ENCODE peak calls at places on chromosomes 13 and 19, in ten cellular contexts. U, J, H, N, T, Q, F, G, M and Z are unnamed samples.

GRCh38 chr13:45522571-45522970 is 57.8 kb downstream of the COG3 start:
- DNase-seq in U (peak), J (peak), H (no peak), N (no peak), T (no peak), Q (no peak), F (no peak), G (no peak), M (no peak), Z (no peak)

GRCh38 chr19:40799558-40800338 is 757 bp downstream of the EGLN2 start:
- DNase-seq in U (no peak), J (peak), H (no peak), N (peak), T (peak), Q (no peak), F (no peak), G (peak), M (no peak), Z (peak)

GRCh38 chr19:34124828-34125227 is 47.5 kb upstream of the LSM14A start:
- DNase-seq in U (no peak), J (no peak), H (no peak), N (no peak), T (peak), Q (no peak), F (no peak), G (no peak), M (no peak), Z (no peak)

GRCh38 chr13:44415815-44416214 is 42.2 kb downstream of the SERP2 start:
- DNase-seq in U (no peak), J (no peak), H (no peak), N (no peak), T (no peak), Q (no peak), F (no peak), G (no peak), M (no peak), Z (no peak)

GRCh38 chr19:19657397-19657783 is 6.1 kb downstream of the ATP13A1 start:
- DNase-seq in U (no peak), J (peak), H (no peak), N (peak), T (no peak), Q (no peak), F (no peak), G (no peak), M (no peak), Z (no peak)

GRCh38 chr19:41993612-41994483 is at the start of gene ATP1A3:
- DNase-seq in U (peak), J (peak), H (no peak), N (no peak), T (peak), Q (peak), F (peak), G (no peak), M (peak), Z (peak)

GRCh38 chr13:98273824-98274786 is 97.0 kb upstream of the RNF113B start:
- DNase-seq in U (no peak), J (no peak), H (no peak), N (no peak), T (peak), Q (no peak), F (no peak), G (no peak), M (no peak), Z (no peak)

GRCh38 chr13:25247345-25247744 is 39.9 kb downstream of the MTMR6 start:
- DNase-seq in U (no peak), J (no peak), H (no peak), N (no peak), T (no peak), Q (no peak), F (no peak), G (no peak), M (no peak), Z (no peak)

GRCh38 chr13:42279986-42280385 is 8.0 kb downstream of the AKAP11 start:
- DNase-seq in U (no peak), J (no peak), H (no peak), N (no peak), T (no peak), Q (no peak), F (no peak), G (no peak), M (no peak), Z (no peak)

GRCh38 chr19:43934055-43934984 is 762 bp downstream of the ZNF45 start:
- DNase-seq in U (peak), J (peak), H (no peak), N (no peak), T (no peak), Q (peak), F (no peak), G (no peak), M (peak), Z (no peak)

GRCh38 chr13:113119166-113119821 is 3.3 kb upstream of the F10 start:
- DNase-seq in U (no peak), J (no peak), H (no peak), N (no peak), T (no peak), Q (no peak), F (no peak), G (no peak), M (no peak), Z (no peak)

GRCh38 chr19:17686027-17686511 is 2.1 kb downstream of the UNC13A start:
- DNase-seq in U (no peak), J (peak), H (no peak), N (no peak), T (no peak), Q (no peak), F (peak), G (no peak), M (no peak), Z (no peak)

GRCh38 chr19:54462713-54463530 is 656 bp downstream of the LENG9 start:
- DNase-seq in U (peak), J (peak), H (no peak), N (peak), T (peak), Q (peak), F (peak), G (peak), M (no peak), Z (peak)

DNA sequence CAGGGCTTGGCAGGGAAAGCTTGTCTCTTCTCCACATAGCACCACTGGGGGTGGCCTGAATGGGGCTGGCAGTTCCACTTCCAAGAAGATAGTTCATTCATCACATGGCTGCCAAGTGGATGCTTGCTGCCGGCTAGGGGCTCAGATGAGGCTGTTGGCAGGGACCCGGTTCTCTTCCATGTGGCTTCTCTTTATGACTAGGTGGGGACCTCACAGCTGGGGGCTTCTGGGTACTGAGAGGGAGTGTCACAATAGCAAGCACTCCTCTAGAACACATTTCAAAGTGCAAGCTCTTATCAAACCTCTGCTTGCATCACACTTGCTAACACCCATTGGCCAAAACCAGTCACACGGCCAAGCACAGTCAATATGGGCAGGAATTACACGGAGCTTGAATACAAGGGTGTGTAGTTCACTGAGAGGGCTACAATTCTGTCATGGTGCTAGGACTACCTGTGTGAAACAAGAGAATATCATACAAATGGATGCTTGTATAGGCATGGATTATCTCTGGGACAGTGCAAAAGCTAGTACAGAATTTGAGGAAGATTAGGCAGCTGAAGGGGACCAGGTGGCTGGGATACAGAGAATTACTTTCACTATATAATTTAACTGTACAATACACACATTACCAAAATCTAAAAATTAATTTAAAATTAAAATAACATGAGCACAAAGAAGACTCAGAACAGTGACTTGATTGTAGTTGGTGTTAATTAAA is 32.3 kb downstream of the ATP7B start:
- DNase-seq in U (no peak), J (no peak), H (no peak), N (no peak), T (no peak), Q (no peak), F (no peak), G (no peak), M (no peak), Z (no peak)
- TF ChIP-seq CTCF in U (no peak), J (no peak), H (no peak), N (no peak), T (no peak), Q (no peak), F (no peak), G (no peak), M (no peak), Z (no peak)

DNA sequence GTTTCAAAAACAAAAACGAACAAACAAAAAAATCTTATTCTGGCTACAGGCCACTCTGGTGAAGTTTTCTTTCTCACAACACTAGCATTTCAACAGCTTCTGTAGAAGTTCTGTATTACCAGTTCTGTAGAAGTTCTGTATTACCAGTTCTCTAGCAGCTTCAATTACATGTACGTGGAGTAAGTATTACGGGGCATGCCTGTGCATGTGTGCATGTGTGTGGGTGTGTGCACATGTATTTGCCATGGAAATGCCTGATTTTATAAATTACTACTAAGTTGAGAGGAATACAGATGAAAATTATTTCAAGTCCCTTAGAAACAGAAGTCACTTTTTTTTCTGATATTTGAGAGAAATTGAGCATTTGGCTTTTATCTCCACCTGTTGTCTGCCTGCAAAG is 414.2 kb downstream of the FOXO1 start:
- DNase-seq in U (no peak), J (no peak), H (no peak), N (no peak), T (no peak), Q (no peak), F (no peak), G (no peak), M (no peak), Z (no peak)
- TF ChIP-seq CTCF in U (no peak), J (no peak), H (no peak), N (no peak), T (no peak), Q (no peak), F (no peak), G (no peak), M (no peak), Z (no peak)

GRCh38 chr13:22569830-22570229 is 610.9 kb upstream of the SGCG start:
- DNase-seq in U (no peak), J (no peak), H (no peak), N (no peak), T (no peak), Q (no peak), F (no peak), G (no peak), M (no peak), Z (no peak)
- TF ChIP-seq CTCF in U (no peak), J (no peak), H (no peak), N (no peak), T (no peak), Q (no peak), F (no peak), G (no peak), M (no peak), Z (no peak)

DNA sequence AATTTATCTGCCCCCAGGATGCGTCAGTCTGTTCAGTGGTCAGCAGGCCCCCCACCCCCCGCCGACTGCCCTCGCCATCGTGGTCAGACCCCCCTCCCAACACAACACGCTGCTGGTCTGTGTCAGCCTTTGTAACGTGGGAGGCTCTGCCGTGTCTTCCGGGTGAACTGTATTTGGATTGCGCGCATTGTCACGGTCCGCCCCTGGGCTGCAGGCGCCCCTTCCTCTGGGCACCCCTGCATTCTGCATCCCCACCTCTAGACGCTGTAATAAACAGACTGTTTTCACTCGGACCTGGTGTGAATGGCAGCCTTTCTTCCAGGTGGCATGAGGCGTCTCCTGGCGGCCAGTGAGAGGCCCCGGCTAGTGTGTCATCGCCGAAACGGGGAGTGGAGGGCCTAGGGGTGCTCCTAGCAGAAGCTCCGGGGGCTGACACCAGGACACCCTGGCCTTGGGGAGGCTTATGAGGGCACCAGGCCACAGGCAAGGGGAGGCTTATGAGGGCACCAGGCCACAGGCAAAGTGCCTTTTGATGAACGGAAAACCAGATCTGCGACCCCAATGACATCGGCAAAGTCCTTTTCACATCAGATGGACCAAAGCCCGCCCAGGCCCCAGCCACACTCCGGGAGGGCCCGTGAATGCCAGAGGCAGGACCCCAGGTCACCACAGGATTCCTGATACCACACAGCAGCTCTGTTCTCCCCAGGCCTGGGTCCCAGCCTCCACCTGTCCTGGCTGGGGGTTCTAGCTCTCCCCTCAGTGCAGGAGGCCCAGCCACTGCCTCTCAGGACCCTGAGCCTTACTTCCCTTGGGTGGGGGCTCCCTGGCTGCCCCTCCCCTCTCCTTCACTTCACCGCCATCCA is 3.6 kb downstream of the PLEKHJ1 start:
- DNase-seq in U (no peak), J (no peak), H (no peak), N (no peak), T (no peak), Q (no peak), F (no peak), G (no peak), M (no peak), Z (no peak)
- TF ChIP-seq CTCF in U (no peak), J (no peak), H (no peak), N (no peak), T (no peak), Q (no peak), F (peak), G (no peak), M (no peak), Z (no peak)

DNA sequence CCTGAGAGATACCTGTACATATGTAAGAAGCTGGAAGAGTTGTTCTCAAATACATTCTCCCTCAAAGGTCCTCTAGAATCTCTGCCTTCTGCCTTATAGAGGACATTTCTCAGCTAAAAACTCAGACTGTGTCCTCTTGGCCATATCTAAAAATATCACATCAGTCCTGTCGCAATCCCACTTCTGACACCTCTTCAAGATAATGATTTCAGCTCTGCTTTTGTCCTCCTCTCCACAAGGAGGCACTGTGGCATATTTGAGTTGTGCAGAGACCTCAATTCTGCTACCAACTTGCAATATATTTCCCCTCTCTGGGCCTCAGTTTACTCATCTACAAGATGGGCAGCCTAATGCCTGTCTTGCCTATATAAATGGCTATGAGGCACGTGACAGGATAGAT is 16.6 kb downstream of the ADAMTS10 start:
- DNase-seq in U (no peak), J (no peak), H (no peak), N (no peak), T (no peak), Q (no peak), F (no peak), G (no peak), M (no peak), Z (no peak)
- TF ChIP-seq CTCF in U (peak), J (no peak), H (no peak), N (no peak), T (no peak), Q (no peak), F (peak), G (no peak), M (peak), Z (no peak)

DNA sequence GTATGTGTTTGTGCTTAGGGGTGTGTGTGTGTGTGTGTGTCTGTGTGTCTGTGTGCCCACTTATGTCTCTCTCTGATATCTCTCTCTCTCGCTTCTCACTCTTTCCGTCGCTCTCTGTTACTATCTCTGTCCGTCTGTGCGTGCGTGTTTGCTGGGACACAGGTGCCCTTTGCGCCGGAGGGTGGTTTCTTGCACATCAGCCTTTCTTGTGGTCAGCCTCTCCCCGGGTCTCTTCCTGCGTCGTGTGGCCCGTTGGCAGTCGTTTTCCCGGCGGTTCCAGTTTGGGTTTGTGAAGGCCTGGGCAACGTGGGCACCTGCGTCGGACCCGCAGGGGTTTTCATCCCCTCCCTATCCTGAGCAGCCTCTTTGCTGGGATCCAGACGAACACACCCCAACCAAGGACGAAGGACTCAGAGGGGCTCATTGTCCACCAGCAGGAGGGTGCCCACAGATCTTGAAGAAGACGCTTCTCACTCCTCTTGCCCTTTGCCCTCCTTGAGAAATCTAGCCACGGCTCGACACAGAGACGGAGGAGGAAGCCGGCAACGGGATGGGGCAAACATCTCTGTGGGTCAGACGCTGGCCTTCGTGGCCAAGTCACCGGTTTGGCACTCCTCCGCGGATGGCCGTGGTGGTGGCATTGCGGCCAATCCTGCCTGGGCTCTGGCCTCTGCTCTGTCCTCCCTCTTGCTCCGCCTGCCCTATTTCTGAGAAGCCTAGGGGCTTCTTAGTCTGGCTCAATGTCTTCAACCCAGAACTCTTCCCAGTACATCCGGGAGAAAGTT is 52.3 kb downstream of the ZNF146 start:
- DNase-seq in U (no peak), J (no peak), H (no peak), N (no peak), T (no peak), Q (no peak), F (no peak), G (no peak), M (no peak), Z (no peak)
- TF ChIP-seq CTCF in U (no peak), J (no peak), H (no peak), N (no peak), T (no peak), Q (no peak), F (no peak), G (no peak), M (no peak), Z (no peak)

DNA sequence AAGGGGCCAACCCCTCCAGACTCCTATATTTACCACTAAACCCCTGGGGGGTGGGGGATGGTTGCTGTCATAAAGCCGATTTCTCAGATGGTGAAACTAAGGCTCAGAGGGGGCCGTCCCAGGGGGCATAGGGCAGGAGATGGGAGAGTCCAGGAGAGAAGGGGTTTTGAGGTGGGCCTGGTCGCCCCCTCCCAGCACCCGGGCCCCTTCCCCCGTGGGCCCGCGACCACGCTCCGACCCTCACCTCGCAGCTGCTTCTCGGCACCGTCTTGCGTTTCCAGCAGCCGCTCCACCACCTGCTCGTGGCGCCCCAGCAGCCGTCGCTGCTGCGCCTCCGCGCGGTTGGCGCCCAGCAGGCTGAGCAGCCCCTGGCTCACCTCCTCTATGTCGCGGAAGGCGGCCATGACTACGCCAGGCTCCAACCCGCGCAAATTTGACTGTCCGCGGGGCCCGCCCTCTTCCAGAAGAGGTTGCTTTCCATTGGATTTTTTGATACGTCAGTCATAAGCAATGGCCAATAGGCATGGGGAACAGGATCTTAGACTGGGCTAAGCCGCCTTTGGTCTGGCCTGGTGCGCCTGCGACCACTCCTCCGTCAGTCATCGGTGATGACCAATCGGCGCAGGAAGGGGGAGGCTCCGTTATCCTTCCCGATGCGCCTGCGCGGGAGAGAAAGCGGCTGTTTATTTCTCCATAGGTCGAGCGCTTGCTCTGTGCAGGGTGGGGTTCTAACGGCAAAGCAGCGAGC is at the start of gene SPC24:
- DNase-seq in U (peak), J (peak), H (peak), N (peak), T (peak), Q (peak), F (peak), G (peak), M (peak), Z (peak)
- TF ChIP-seq CTCF in U (no peak), J (no peak), H (peak), N (no peak), T (no peak), Q (no peak), F (no peak), G (no peak), M (no peak), Z (no peak)

DNA sequence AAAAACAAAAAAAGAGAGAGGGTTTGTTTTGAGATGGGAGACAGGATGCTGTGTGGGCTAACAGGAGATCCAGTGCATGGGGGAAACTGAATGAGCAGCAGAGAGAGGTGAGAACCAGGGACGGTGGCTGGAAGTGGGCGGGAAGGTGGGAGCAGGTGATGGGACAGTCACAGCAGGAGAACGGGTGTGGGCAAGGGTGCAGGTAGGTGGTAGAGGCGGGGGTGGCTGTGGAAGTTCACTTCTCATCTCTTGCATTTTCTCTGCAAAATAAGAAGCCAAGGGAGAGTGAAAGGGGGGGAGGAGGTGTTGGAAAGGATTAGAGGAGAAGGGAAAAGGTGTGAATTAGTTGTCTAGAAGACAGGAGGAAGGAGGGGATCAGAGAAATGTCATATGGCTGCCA is 21.9 kb downstream of the FBXO17 start:
- DNase-seq in U (no peak), J (no peak), H (no peak), N (no peak), T (no peak), Q (no peak), F (no peak), G (no peak), M (no peak), Z (no peak)
- TF ChIP-seq CTCF in U (no peak), J (no peak), H (no peak), N (no peak), T (no peak), Q (no peak), F (no peak), G (no peak), M (no peak), Z (no peak)

GRCh38 chr13:28199089-28199488 is 60.7 kb downstream of the PAN3 start:
- DNase-seq in U (no peak), J (no peak), H (no peak), N (no peak), T (no peak), Q (no peak), F (no peak), G (no peak), M (no peak), Z (no peak)
- TF ChIP-seq CTCF in U (peak), J (no peak), H (no peak), N (no peak), T (no peak), Q (peak), F (peak), G (no peak), M (no peak), Z (no peak)